ENCODE peak calls at places on chromosome 20, in six cellular contexts. H is GM23248, T is neural progenitor cell, G is GM23338, Y is SK-N-SH, I is PC-3. L is an unnamed sample.
A peak's percentile ranks its signal among the peaks of the same experiment; 100 is the strongest.

GRCh38 chr20:21681219-21681931 is 24.1 kb upstream of the PAX1 start:
- DNase-seq in H (peak; percentile 21), T (no peak), G (no peak), Y (no peak), I (no peak), L (no peak)

GRCh38 chr20:24768977-24769675 is 179.9 kb upstream of the CST7 start:
- DNase-seq in H (no peak), T (no peak), G (no peak), Y (peak; percentile 76), I (no peak), L (no peak)

GRCh38 chr20:37880726-37881591 is 22.0 kb upstream of the VSTM2L start:
- DNase-seq in H (peak; percentile 29), T (no peak), G (no peak), Y (peak; percentile 96), I (peak; percentile 66), L (peak; percentile 45)

GRCh38 chr20:25054995-25055629 is 2.8 kb downstream of the ACSS1 start:
- DNase-seq in H (peak; percentile 77), T (no peak), G (no peak), Y (no peak), I (peak; percentile 53), L (no peak)

GRCh38 chr20:59014680-59015389 is 4.4 kb upstream of the TUBB1 start:
- DNase-seq in H (no peak), T (no peak), G (no peak), Y (no peak), I (no peak), L (peak; percentile 8)

GRCh38 chr20:1734269-1734858 is 76.8 kb upstream of the SIRPG start:
- DNase-seq in H (peak; percentile 62), T (no peak), G (no peak), Y (no peak), I (peak; percentile 79), L (no peak)

GRCh38 chr20:16107172-16107870 is 465.9 kb downstream of the KIF16B start:
- DNase-seq in H (no peak), T (peak; percentile 24), G (no peak), Y (peak; percentile 48), I (no peak), L (no peak)

GRCh38 chr20:813386-813785 is 20.1 kb upstream of the FAM110A start:
- DNase-seq in H (no peak), T (no peak), G (no peak), Y (no peak), I (no peak), L (no peak)

GRCh38 chr20:40798066-40798465 is 109.0 kb upstream of the MAFB start:
- DNase-seq in H (no peak), T (no peak), G (no peak), Y (no peak), I (no peak), L (no peak)

GRCh38 chr20:32501709-32502108 is 83.4 kb downstream of the NOL4L start:
- DNase-seq in H (peak; percentile 35), T (no peak), G (no peak), Y (no peak), I (peak; percentile 66), L (no peak)

GRCh38 chr20:38873050-38873581 is 53.1 kb upstream of the FAM83D start:
- DNase-seq in H (no peak), T (no peak), G (no peak), Y (no peak), I (no peak), L (peak; percentile 8)

GRCh38 chr20:23296841-23297701 is 53.5 kb upstream of the NXT1 start:
- DNase-seq in H (peak; percentile 69), T (peak; percentile 67), G (no peak), Y (no peak), I (no peak), L (no peak)

GRCh38 chr20:38212806-38213606 is 47.5 kb downstream of the KIAA1755 start:
- DNase-seq in H (no peak), T (no peak), G (no peak), Y (no peak), I (no peak), L (no peak)

GRCh38 chr20:22207280-22207679 is 377.1 kb downstream of the FOXA2 start:
- DNase-seq in H (no peak), T (no peak), G (no peak), Y (no peak), I (no peak), L (no peak)

GRCh38 chr20:58294497-58295455 is 14.7 kb upstream of the RAB22A start:
- DNase-seq in H (no peak), T (peak; percentile 14), G (peak; percentile 16), Y (no peak), I (no peak), L (no peak)

GRCh38 chr20:20235681-20236080 is 132.2 kb upstream of the INSM1 start:
- DNase-seq in H (no peak), T (no peak), G (no peak), Y (no peak), I (no peak), L (no peak)

GRCh38 chr20:12166053-12166717 is 248.5 kb downstream of the BTBD3 start:
- DNase-seq in H (peak; percentile 57), T (no peak), G (no peak), Y (peak; percentile 7), I (peak; percentile 83), L (no peak)

GRCh38 chr20:17298169-17298568 is 71.3 kb downstream of the PCSK2 start:
- DNase-seq in H (peak; percentile 17), T (no peak), G (no peak), Y (no peak), I (no peak), L (no peak)

GRCh38 chr20:35954907-35955251 is 577 bp upstream of the SCAND1 start:
- DNase-seq in H (peak; percentile 77), T (no peak), G (no peak), Y (no peak), I (peak; percentile 30), L (no peak)

GRCh38 chr20:38250607-38251006 is 9.9 kb downstream of the KIAA1755 start:
- DNase-seq in H (no peak), T (no peak), G (peak; percentile 37), Y (no peak), I (no peak), L (no peak)

GRCh38 chr20:34093895-34094294 is 18.1 kb downstream of the EIF2S2 start:
- DNase-seq in H (no peak), T (no peak), G (no peak), Y (no peak), I (no peak), L (no peak)

GRCh38 chr20:34088871-34089479 is 23.1 kb downstream of the EIF2S2 start:
- DNase-seq in H (no peak), T (no peak), G (no peak), Y (no peak), I (no peak), L (no peak)

GRCh38 chr20:34089655-34090324 is 22.3 kb downstream of the EIF2S2 start:
- DNase-seq in H (no peak), T (no peak), G (no peak), Y (no peak), I (no peak), L (no peak)

GRCh38 chr20:34090645-34091044 is 21.4 kb downstream of the EIF2S2 start:
- DNase-seq in H (no peak), T (no peak), G (no peak), Y (no peak), I (no peak), L (no peak)

GRCh38 chr20:34091637-34092200 is 20.3 kb downstream of the EIF2S2 start:
- DNase-seq in H (no peak), T (no peak), G (no peak), Y (no peak), I (no peak), L (no peak)
- H3F3A ChIP-seq in H (peaks cover 92% of the 10 kb centered on the region), T (peaks cover 41% of the 10 kb centered on the region), G (peaks cover 27% of the 10 kb centered on the region), Y (peaks cover 80% of the 10 kb centered on the region), I (peaks cover 22% of the 10 kb centered on the region), L (peaks cover 98% of the 10 kb centered on the region)

DNA sequence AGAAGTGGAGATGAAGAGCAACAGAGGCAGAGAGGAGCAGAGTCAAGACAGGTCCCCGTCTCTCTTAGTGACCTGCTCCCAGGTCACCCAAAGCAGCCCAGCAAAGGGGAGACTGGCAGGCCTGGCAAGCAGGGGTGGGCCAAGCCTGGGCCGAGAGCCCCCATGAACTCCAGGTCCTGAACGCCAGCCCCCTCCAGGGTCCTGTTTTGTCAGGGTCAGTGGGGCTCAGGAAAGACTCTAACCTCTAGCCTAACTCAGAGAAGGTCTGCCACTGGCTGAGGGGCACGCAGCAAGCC is 1.2 kb downstream of the NECAB3 start:
- DNase-seq in H (no peak), T (no peak), G (no peak), Y (no peak), I (no peak), L (no peak)
- H3K4me3 ChIP-seq in H (peak overlapping the region; percentile 81), T (peak overlapping the region; percentile 74), G (peak overlapping the region; percentile 78), Y (peak overlapping the region; percentile 79), I (peak overlapping the region; percentile 92), L (peak overlapping the region; percentile 96)

GRCh38 chr20:45049438-45049837 is 51.5 kb downstream of the KCNS1 start:
- DNase-seq in H (no peak), T (no peak), G (no peak), Y (no peak), I (no peak), L (no peak)

GRCh38 chr20:45047581-45048119 is 53.3 kb downstream of the KCNS1 start:
- DNase-seq in H (peak; percentile 25), T (no peak), G (no peak), Y (no peak), I (no peak), L (no peak)

GRCh38 chr20:45052698-45053440 is 48.1 kb downstream of the KCNS1 start:
- DNase-seq in H (peak; percentile 68), T (no peak), G (no peak), Y (no peak), I (no peak), L (no peak)

GRCh38 chr20:45051497-45052060 is 49.3 kb downstream of the KCNS1 start:
- DNase-seq in H (no peak), T (no peak), G (no peak), Y (no peak), I (no peak), L (no peak)

DNA sequence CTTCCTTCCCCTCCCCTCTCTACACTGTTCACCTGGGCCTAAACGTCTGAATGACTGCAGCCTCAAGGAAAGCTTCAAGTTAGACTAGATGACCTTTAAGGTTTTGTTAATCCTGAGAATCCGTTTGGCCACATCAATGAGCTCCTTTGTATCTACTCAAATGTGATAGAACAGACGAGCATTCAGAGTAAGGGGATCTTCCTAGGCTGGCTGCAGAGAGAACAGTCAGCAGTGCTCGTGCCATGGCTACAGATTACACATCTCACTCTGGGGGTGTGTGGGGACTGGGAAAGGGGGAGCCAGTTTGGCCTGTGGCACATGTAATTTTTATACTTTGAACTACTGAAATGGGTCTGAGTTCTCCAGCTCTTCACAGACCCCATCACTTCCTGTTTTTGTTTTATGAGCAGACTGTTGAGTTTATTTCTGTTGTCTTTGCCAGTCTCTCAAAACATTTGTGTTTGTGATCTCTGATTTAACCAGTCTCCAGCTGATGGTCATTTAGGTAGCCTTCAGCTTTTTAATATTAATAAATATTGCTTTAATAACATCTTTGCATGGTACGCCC is 50.9 kb downstream of the KCNS1 start:
- DNase-seq in H (no peak), T (peak; percentile 43), G (no peak), Y (no peak), I (no peak), L (no peak)
- H3K27ac ChIP-seq in H (no peak overlapping the region), T (no peak overlapping the region), G (no peak overlapping the region), Y (no peak overlapping the region), I (no peak overlapping the region), L (no peak overlapping the region)

GRCh38 chr20:56222945-56223344 is 25.6 kb upstream of the MC3R start:
- DNase-seq in H (peak; percentile 7), T (no peak), G (no peak), Y (no peak), I (no peak), L (no peak)

GRCh38 chr20:56217820-56218219 is 30.7 kb upstream of the MC3R start:
- DNase-seq in H (no peak), T (peak; percentile 27), G (no peak), Y (no peak), I (no peak), L (peak; percentile 8)

GRCh38 chr20:56223352-56223751 is 25.2 kb upstream of the MC3R start:
- DNase-seq in H (no peak), T (no peak), G (no peak), Y (no peak), I (no peak), L (no peak)

GRCh38 chr20:56222201-56222600 is 26.3 kb upstream of the MC3R start:
- DNase-seq in H (peak; percentile 23), T (no peak), G (no peak), Y (no peak), I (peak; percentile 8), L (no peak)
- H3F3A ChIP-seq in H (no peaks in the 10 kb centered on the region), T (no peaks in the 10 kb centered on the region), G (no peaks in the 10 kb centered on the region), Y (no peaks in the 10 kb centered on the region), I (no peaks in the 10 kb centered on the region), L (no peaks in the 10 kb centered on the region)